ENCODE peak calls at places on chromosomes 4 and X, in eight cellular contexts. O is astrocyte of the spinal cord, D is right lobe of liver, B is T-cell, M is left ventricle myocardium superior, V is amygdala, P is GM04503, C is A549. A is an unnamed sample.

GRCh38 chr4:7387925-7388324 is 46.8 kb downstream of the PSAPL1 start:
- DNase-seq in O (no peak), D (no peak), B (no peak), M (no peak), V (no peak), P (no peak), C (no peak), A (no peak)

GRCh38 chr4:3366893-3367775 is 74.3 kb downstream of the RGS12 start:
- DNase-seq in O (no peak), D (peak), B (no peak), M (no peak), V (no peak), P (no peak), C (no peak), A (no peak)

GRCh38 chr4:3290889-3291321 is 1.9 kb upstream of the RGS12 start:
- DNase-seq in O (no peak), D (no peak), B (no peak), M (no peak), V (no peak), P (no peak), C (no peak), A (no peak)

GRCh38 chr4:82784615-82785247 is 13.9 kb downstream of the SCD5 start:
- DNase-seq in O (peak), D (no peak), B (no peak), M (no peak), V (no peak), P (no peak), C (no peak), A (no peak)

GRCh38 chr4:95289028-95289634 is 259.6 kb downstream of the UNC5C start:
- DNase-seq in O (peak), D (no peak), B (no peak), M (no peak), V (no peak), P (no peak), C (no peak), A (no peak)

GRCh38 chr4:156362581-156362980 is 408.9 kb upstream of the CTSO start:
- DNase-seq in O (peak), D (no peak), B (no peak), M (no peak), V (no peak), P (no peak), C (no peak), A (no peak)

GRCh38 chrX:107610667-107611066 is 17.6 kb upstream of the PRPS1 start:
- DNase-seq in O (no peak), D (no peak), B (no peak), M (no peak), V (no peak), P (no peak), C (no peak), A (no peak)

GRCh38 chrX:136185409-136186022 is 38.2 kb downstream of the FHL1 start:
- DNase-seq in O (no peak), D (no peak), B (no peak), M (no peak), V (no peak), P (no peak), C (peak), A (no peak)

GRCh38 chr4:67343162-67343561 is 202.1 kb downstream of the CENPC start:
- DNase-seq in O (no peak), D (no peak), B (no peak), M (no peak), V (no peak), P (no peak), C (no peak), A (no peak)

GRCh38 chrX:111035256-111035655 is 60.7 kb upstream of the PAK3 start:
- DNase-seq in O (peak), D (no peak), B (no peak), M (no peak), V (no peak), P (no peak), C (no peak), A (no peak)

GRCh38 chrX:110418857-110419249 is 60.2 kb downstream of the RTL9 start:
- DNase-seq in O (peak), D (no peak), B (no peak), M (no peak), V (no peak), P (no peak), C (no peak), A (no peak)

GRCh38 chr4:3399277-3400194 is 42.2 kb upstream of the HGFAC start:
- DNase-seq in O (peak), D (no peak), B (no peak), M (no peak), V (no peak), P (no peak), C (no peak), A (peak)

GRCh38 chr4:8779371-8779988 is 92.2 kb downstream of the HMX1 start:
- DNase-seq in O (no peak), D (no peak), B (no peak), M (no peak), V (no peak), P (no peak), C (no peak), A (no peak)

GRCh38 chr4:30767147-30767546 is 47.0 kb downstream of the PCDH7 start:
- DNase-seq in O (no peak), D (no peak), B (no peak), M (no peak), V (no peak), P (no peak), C (no peak), A (no peak)

GRCh38 chr4:125956281-125956680 is 641.5 kb downstream of the FAT4 start:
- DNase-seq in O (no peak), D (no peak), B (no peak), M (no peak), V (no peak), P (no peak), C (no peak), A (no peak)

GRCh38 chr4:169791527-169792156 is 33.9 kb upstream of the HPF1 start:
- DNase-seq in O (peak), D (no peak), B (no peak), M (peak), V (peak), P (no peak), C (peak), A (peak)

GRCh38 chr4:74423101-74423500 is 21.8 kb upstream of the AREG start:
- DNase-seq in O (peak), D (no peak), B (no peak), M (peak), V (no peak), P (peak), C (no peak), A (no peak)

GRCh38 chrX:83501540-83501939 is 6.5 kb upstream of the POU3F4 start:
- DNase-seq in O (no peak), D (no peak), B (no peak), M (no peak), V (no peak), P (no peak), C (no peak), A (no peak)

A was measured in NCI-H146.